ENCODE peak calls at places on chromosome 16, in seven cellular contexts. P is stromal cell of bone marrow; C is CD14-positive monocyte; K is HEK293T; U is GM13976; I is naive B cell; H is naive thymus-derived CD8-positive, alpha-beta T cell. L is an unnamed sample.

GRCh38 chr16:1771072-1771863 is at the start of gene NME3:
- DNase-seq in P (peak), C (peak), K (peak), U (peak), I (peak), H (peak), L (no peak)

GRCh38 chr16:3963886-3964685 is 83.6 kb upstream of the CREBBP start:
- DNase-seq in P (no peak), C (no peak), K (no peak), U (no peak), I (no peak), H (no peak), L (no peak)

GRCh38 chr16:89688395-89688794 is 1.9 kb downstream of the CDK10 start:
- DNase-seq in P (no peak), C (no peak), K (no peak), U (no peak), I (no peak), H (no peak), L (no peak)

GRCh38 chr16:67760831-67761230 is 41.7 kb upstream of the GFOD2 start:
- DNase-seq in P (no peak), C (no peak), K (no peak), U (no peak), I (no peak), H (no peak), L (no peak)

GRCh38 chr16:583815-584591 is 5.9 kb upstream of the RAB40C start:
- DNase-seq in P (no peak), C (no peak), K (no peak), U (no peak), I (no peak), H (no peak), L (no peak)

GRCh38 chr16:56190903-56191806 is at the start of gene GNAO1:
- DNase-seq in P (peak), C (no peak), K (peak), U (peak), I (peak), H (peak), L (peak)

GRCh38 chr16:2515180-2515803 is 1.5 kb downstream of the ATP6V0C start:
- DNase-seq in P (no peak), C (peak), K (no peak), U (no peak), I (no peak), H (no peak), L (no peak)

GRCh38 chr16:50386139-50386538 is 17.4 kb upstream of the BRD7 start:
- DNase-seq in P (no peak), C (no peak), K (no peak), U (no peak), I (no peak), H (no peak), L (no peak)

GRCh38 chr16:69286941-69287713 is 24.0 kb upstream of the VPS4A start:
- DNase-seq in P (peak), C (no peak), K (peak), U (peak), I (peak), H (peak), L (no peak)

GRCh38 chr16:85164838-85165516 is 52.7 kb upstream of the CIBAR2 start:
- DNase-seq in P (no peak), C (no peak), K (no peak), U (no peak), I (no peak), H (no peak), L (no peak)

GRCh38 chr16:22250522-22250921 is 44.4 kb downstream of the EEF2K start:
- DNase-seq in P (no peak), C (no peak), K (no peak), U (no peak), I (no peak), H (no peak), L (no peak)

GRCh38 chr16:47064775-47065174 is 79.0 kb downstream of the NETO2 start:
- DNase-seq in P (no peak), C (no peak), K (no peak), U (no peak), I (no peak), H (no peak), L (no peak)

GRCh38 chr16:59164461-59164860 is 430.3 kb upstream of the GOT2 start:
- DNase-seq in P (no peak), C (no peak), K (no peak), U (no peak), I (no peak), H (no peak), L (no peak)

GRCh38 chr16:55021595-55022475 is 91.2 kb downstream of the IRX5 start:
- DNase-seq in P (peak), C (no peak), K (no peak), U (no peak), I (no peak), H (no peak), L (no peak)

GRCh38 chr16:5016967-5017677 is 16.6 kb downstream of the NAGPA start:
- DNase-seq in P (no peak), C (no peak), K (no peak), U (no peak), I (no peak), H (no peak), L (no peak)

GRCh38 chr16:83967091-83967490 is 953 bp upstream of the NECAB2 start:
- DNase-seq in P (no peak), C (peak), K (no peak), U (no peak), I (no peak), H (no peak), L (no peak)